ENCODE peak calls at places on chromosome 17, in eight cellular contexts. One of them, this sample, is unnamed.

GRCh38 chr17:13931752-13932477 is 137.4 kb upstream of the COX10 start:
- DNase-seq in Calu3: no peak
- DNase-seq in GM19239: no peak
- DNase-seq in NCI-H1105: no peak
- DNase-seq in RCC 7860: no peak
- DNase-seq in endothelial cell: no peak
- DNase-seq in effector memory CD8-positive, alpha-beta T cell: no peak
- DNase-seq in left ventricle myocardium inferior: peak; percentile 68
- DNase-seq in this sample: peak; percentile 55

GRCh38 chr17:42155614-42156045 is 841 bp upstream of the RAB5C start:
- DNase-seq in RCC 7860: no peak
- DNase-seq in left ventricle myocardium inferior: no peak
- DNase-seq in endothelial cell: peak; percentile 17
- DNase-seq in NCI-H1105: no peak
- DNase-seq in GM19239: no peak
- DNase-seq in effector memory CD8-positive, alpha-beta T cell: no peak
- DNase-seq in Calu3: no peak
- DNase-seq in this sample: no peak

GRCh38 chr17:68456529-68457167 is 648 bp downstream of the WIPI1 start:
- DNase-seq in effector memory CD8-positive, alpha-beta T cell: no peak
- DNase-seq in Calu3: peak; percentile 71
- DNase-seq in GM19239: no peak
- DNase-seq in endothelial cell: peak; percentile 63
- DNase-seq in NCI-H1105: no peak
- DNase-seq in RCC 7860: peak; percentile 73
- DNase-seq in left ventricle myocardium inferior: peak; percentile 82
- DNase-seq in this sample: peak; percentile 78

GRCh38 chr17:28182559-28182958 is 136.4 kb upstream of the TMEM97 start:
- DNase-seq in NCI-H1105: no peak
- DNase-seq in RCC 7860: no peak
- DNase-seq in effector memory CD8-positive, alpha-beta T cell: no peak
- DNase-seq in left ventricle myocardium inferior: no peak
- DNase-seq in Calu3: no peak
- DNase-seq in endothelial cell: no peak
- DNase-seq in GM19239: no peak
- DNase-seq in this sample: no peak

GRCh38 chr17:77521076-77521475 is 380.3 kb downstream of the SEC14L1 start:
- DNase-seq in RCC 7860: no peak
- DNase-seq in Calu3: no peak
- DNase-seq in left ventricle myocardium inferior: no peak
- DNase-seq in effector memory CD8-positive, alpha-beta T cell: no peak
- DNase-seq in NCI-H1105: no peak
- DNase-seq in GM19239: no peak
- DNase-seq in endothelial cell: no peak
- DNase-seq in this sample: no peak

GRCh38 chr17:8158267-8159031 is 4.3 kb downstream of the VAMP2 start:
- DNase-seq in effector memory CD8-positive, alpha-beta T cell: peak; percentile 89
- DNase-seq in RCC 7860: peak; percentile 70
- DNase-seq in left ventricle myocardium inferior: peak; percentile 92
- DNase-seq in NCI-H1105: peak; percentile 56
- DNase-seq in GM19239: no peak
- DNase-seq in Calu3: peak; percentile 90
- DNase-seq in endothelial cell: peak; percentile 93
- DNase-seq in this sample: peak; percentile 93

GRCh38 chr17:43171761-43172487 is 910 bp downstream of the NBR1 start:
- DNase-seq in endothelial cell: peak; percentile 20
- DNase-seq in Calu3: peak; percentile 73
- DNase-seq in NCI-H1105: peak; percentile 4
- DNase-seq in effector memory CD8-positive, alpha-beta T cell: no peak
- DNase-seq in left ventricle myocardium inferior: no peak
- DNase-seq in RCC 7860: peak; percentile 94
- DNase-seq in GM19239: no peak
- DNase-seq in this sample: peak; percentile 67

GRCh38 chr17:64028874-64029464 is 8.5 kb upstream of the ICAM2 start:
- DNase-seq in GM19239: peak; percentile 45
- DNase-seq in RCC 7860: peak; percentile 26
- DNase-seq in NCI-H1105: peak; percentile 14
- DNase-seq in endothelial cell: peak; percentile 69
- DNase-seq in effector memory CD8-positive, alpha-beta T cell: peak; percentile 71
- DNase-seq in left ventricle myocardium inferior: peak; percentile 42
- DNase-seq in Calu3: peak; percentile 71
- DNase-seq in this sample: no peak

GRCh38 chr17:15649861-15650391 is 30.4 kb upstream of the FBXW10B start:
- DNase-seq in left ventricle myocardium inferior: no peak
- DNase-seq in NCI-H1105: no peak
- DNase-seq in Calu3: peak; percentile 49
- DNase-seq in endothelial cell: no peak
- DNase-seq in RCC 7860: no peak
- DNase-seq in GM19239: no peak
- DNase-seq in effector memory CD8-positive, alpha-beta T cell: no peak
- DNase-seq in this sample: peak; percentile 50

GRCh38 chr17:28716740-28717577 is 709 bp downstream of the RAB34 start:
- DNase-seq in endothelial cell: peak; percentile 44
- DNase-seq in NCI-H1105: no peak
- DNase-seq in RCC 7860: peak; percentile 5
- DNase-seq in GM19239: no peak
- DNase-seq in effector memory CD8-positive, alpha-beta T cell: no peak
- DNase-seq in left ventricle myocardium inferior: peak; percentile 34
- DNase-seq in Calu3: no peak
- DNase-seq in this sample: peak; percentile 42

GRCh38 chr17:76940738-76941350 is 72.6 kb downstream of the MGAT5B start:
- DNase-seq in RCC 7860: no peak
- DNase-seq in effector memory CD8-positive, alpha-beta T cell: no peak
- DNase-seq in NCI-H1105: no peak
- DNase-seq in endothelial cell: peak; percentile 56
- DNase-seq in Calu3: peak; percentile 28
- DNase-seq in left ventricle myocardium inferior: no peak
- DNase-seq in GM19239: no peak
- DNase-seq in this sample: no peak